ENCODE peak calls at places on chromosomes 13 and 19, in eight cellular contexts. B, V, O, Z, R, D, U and K are unnamed samples.

GRCh38 chr13:91741925-91742324 is 343.5 kb downstream of the GPC5 start:
- DNase-seq in B (no peak), V (no peak), O (no peak), Z (no peak), R (no peak), D (no peak), U (no peak), K (no peak)

GRCh38 chr19:45364696-45365095 is 5.7 kb downstream of the ERCC2 start:
- DNase-seq in B (no peak), V (no peak), O (no peak), Z (no peak), R (no peak), D (no peak), U (no peak), K (no peak)

GRCh38 chr13:37534181-37534580 is 64.4 kb downstream of the POSTN start:
- DNase-seq in B (no peak), V (no peak), O (no peak), Z (no peak), R (no peak), D (no peak), U (peak; percentile 84), K (peak; percentile 74)

GRCh38 chr13:49652691-49653305 is 24.5 kb downstream of the ARL11 start:
- DNase-seq in B (no peak), V (peak; percentile 36), O (no peak), Z (peak; percentile 27), R (no peak), D (peak; percentile 60), U (peak; percentile 39), K (peak; percentile 27)

GRCh38 chr19:49585023-49585422 is 3.9 kb downstream of the PRRG2 start:
- DNase-seq in B (no peak), V (no peak), O (no peak), Z (no peak), R (no peak), D (peak; percentile 42), U (no peak), K (no peak)

GRCh38 chr13:33352023-33352422 is 66.5 kb upstream of the STARD13 start:
- DNase-seq in B (no peak), V (no peak), O (no peak), Z (no peak), R (no peak), D (no peak), U (no peak), K (no peak)

GRCh38 chr13:38862443-38862842 is 128.2 kb downstream of the STOML3 start:
- DNase-seq in B (no peak), V (no peak), O (no peak), Z (no peak), R (no peak), D (no peak), U (no peak), K (no peak)

GRCh38 chr13:110164706-110165105 is 142.3 kb downstream of the COL4A1 start:
- DNase-seq in B (no peak), V (no peak), O (no peak), Z (no peak), R (no peak), D (no peak), U (no peak), K (no peak)

GRCh38 chr19:2317756-2318155 is 9.8 kb upstream of the LINGO3 start:
- DNase-seq in B (no peak), V (no peak), O (no peak), Z (no peak), R (no peak), D (no peak), U (no peak), K (no peak)

GRCh38 chr13:94494021-94494420 is 14.5 kb upstream of the DCT start:
- DNase-seq in B (no peak), V (no peak), O (no peak), Z (no peak), R (no peak), D (no peak), U (no peak), K (no peak)

GRCh38 chr19:3075605-3076431 is 13.5 kb upstream of the TLE5 start:
- DNase-seq in B (no peak), V (no peak), O (no peak), Z (peak; percentile 53), R (peak; percentile 79), D (peak; percentile 61), U (no peak), K (peak; percentile 72)

GRCh38 chr19:11693505-11694499 is 44.9 kb downstream of the ZNF823 start:
- DNase-seq in B (no peak), V (no peak), O (no peak), Z (no peak), R (no peak), D (peak; percentile 11), U (peak; percentile 83), K (peak; percentile 92)

GRCh38 chr19:34082289-34083077 is 89.8 kb upstream of the LSM14A start:
- DNase-seq in B (no peak), V (peak; percentile 18), O (no peak), Z (no peak), R (no peak), D (peak; percentile 27), U (no peak), K (peak; percentile 67)

GRCh38 chr19:883661-884211 is 9.3 kb downstream of the MED16 start:
- DNase-seq in B (no peak), V (no peak), O (no peak), Z (no peak), R (no peak), D (no peak), U (no peak), K (no peak)

GRCh38 chr19:881385-882071 is 11.5 kb downstream of the MED16 start:
- DNase-seq in B (no peak), V (no peak), O (no peak), Z (no peak), R (no peak), D (no peak), U (no peak), K (no peak)

GRCh38 chr19:884420-885211 is 8.4 kb downstream of the MED16 start:
- DNase-seq in B (no peak), V (no peak), O (no peak), Z (no peak), R (no peak), D (no peak), U (no peak), K (no peak)

GRCh38 chr19:885536-886224 is 7.3 kb downstream of the MED16 start:
- DNase-seq in B (no peak), V (no peak), O (no peak), Z (no peak), R (no peak), D (no peak), U (no peak), K (no peak)

GRCh38 chr19:882871-883497 is 10.0 kb downstream of the MED16 start:
- DNase-seq in B (no peak), V (no peak), O (no peak), Z (no peak), R (no peak), D (no peak), U (no peak), K (no peak)
- H3K36me3 ChIP-seq in B (peaks cover 26% of the 10 kb centered on the region), V (peaks cover 51% of the 10 kb centered on the region), O (no peaks in the 10 kb centered on the region), Z (peaks cover 78% of the 10 kb centered on the region), R (peaks cover 8% of the 10 kb centered on the region), D (peaks cover 12% of the 10 kb centered on the region), U (peaks cover 46% of the 10 kb centered on the region), K (peaks cover 54% of the 10 kb centered on the region)

GRCh38 chr19:32811151-32811550 is 58.4 kb downstream of the SLC7A9 start:
- DNase-seq in B (no peak), V (no peak), O (no peak), Z (no peak), R (no peak), D (no peak), U (no peak), K (no peak)

GRCh38 chr19:32810452-32810851 is 59.1 kb downstream of the SLC7A9 start:
- DNase-seq in B (no peak), V (no peak), O (no peak), Z (no peak), R (no peak), D (no peak), U (no peak), K (no peak)

GRCh38 chr19:32812571-32812970 is 57.0 kb downstream of the SLC7A9 start:
- DNase-seq in B (no peak), V (no peak), O (no peak), Z (no peak), R (no peak), D (no peak), U (no peak), K (no peak)

GRCh38 chr19:32814046-32814445 is 55.5 kb downstream of the SLC7A9 start:
- DNase-seq in B (no peak), V (no peak), O (no peak), Z (no peak), R (no peak), D (no peak), U (no peak), K (no peak)

DNA sequence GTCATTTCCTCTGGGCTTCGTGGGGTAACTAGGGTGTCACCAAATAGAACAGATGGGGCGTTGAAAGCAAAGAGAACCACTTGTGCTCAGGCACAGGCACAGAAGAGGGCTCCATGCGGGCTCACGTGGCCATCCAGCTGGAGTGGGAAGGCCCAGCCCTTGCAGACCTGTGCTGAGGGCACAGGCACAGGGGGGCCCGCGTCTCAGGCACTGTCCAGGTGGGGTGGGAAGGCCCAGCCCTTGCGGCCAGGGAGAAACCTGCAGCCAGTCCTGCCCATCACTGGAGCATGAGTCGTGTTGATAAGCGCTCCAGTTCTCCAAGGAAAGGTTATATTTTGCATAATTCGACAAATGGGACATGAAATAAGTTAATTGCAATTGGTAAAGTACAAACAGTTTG is 57.5 kb downstream of the SLC7A9 start:
- DNase-seq in B (no peak), V (no peak), O (no peak), Z (no peak), R (no peak), D (no peak), U (no peak), K (no peak)
- H3K4me3 ChIP-seq in B (no peak overlapping the region), V (no peak overlapping the region), O (no peak overlapping the region), Z (no peak overlapping the region), R (no peak overlapping the region), D (no peak overlapping the region), U (no peak overlapping the region), K (no peak overlapping the region)

GRCh38 chr19:39507715-39508364 is 7.1 kb upstream of the SELENOV start:
- DNase-seq in B (no peak), V (no peak), O (no peak), Z (no peak), R (no peak), D (no peak), U (no peak), K (no peak)

GRCh38 chr19:39506944-39507714 is 7.8 kb upstream of the SELENOV start:
- DNase-seq in B (no peak), V (peak; percentile 71), O (no peak), Z (no peak), R (peak; percentile 44), D (peak; percentile 88), U (peak; percentile 44), K (peak; percentile 70)

GRCh38 chr19:39509233-39509632 is 5.7 kb upstream of the SELENOV start:
- DNase-seq in B (no peak), V (no peak), O (no peak), Z (no peak), R (no peak), D (no peak), U (no peak), K (no peak)

GRCh38 chr19:39506598-39506943 is 7.8 kb downstream of the DLL3 start:
- DNase-seq in B (no peak), V (no peak), O (no peak), Z (no peak), R (no peak), D (no peak), U (no peak), K (no peak)

GRCh38 chr19:39508629-39509028 is 6.3 kb upstream of the SELENOV start:
- DNase-seq in B (no peak), V (no peak), O (no peak), Z (no peak), R (no peak), D (no peak), U (no peak), K (no peak)
- H3K27me3 ChIP-seq in B (no peaks in the 10 kb centered on the region), V (peaks cover 54% of the 10 kb centered on the region), O (no peaks in the 10 kb centered on the region), Z (no peaks in the 10 kb centered on the region), R (peaks cover 9% of the 10 kb centered on the region), D (peaks cover 15% of the 10 kb centered on the region), U (peaks cover 30% of the 10 kb centered on the region), K (peaks cover 51% of the 10 kb centered on the region)

GRCh38 chr19:55384576-55385235 is 614 bp upstream of the TMEM238 start:
- DNase-seq in B (no peak), V (no peak), O (no peak), Z (peak; percentile 38), R (peak; percentile 48), D (no peak), U (no peak), K (no peak)
- H3K36me3 ChIP-seq in B (peaks cover 12% of the 10 kb centered on the region), V (peaks cover 29% of the 10 kb centered on the region), O (no peaks in the 10 kb centered on the region), Z (peaks cover 34% of the 10 kb centered on the region), R (peaks cover 18% of the 10 kb centered on the region), D (peaks cover 22% of the 10 kb centered on the region), U (peaks cover 24% of the 10 kb centered on the region), K (peaks cover 28% of the 10 kb centered on the region)